ENCODE peak calls at places on chromosomes 6 and 20, in seven cellular contexts. O is stimulated activated CD4-positive, alpha-beta T cell treated with anti-CD3 and anti-CD28 coated beads, Interleukin-1b, Interleukin-23, amount 100 ng/mL, for 1 hour; Y is activated CD4-positive, alpha-beta T cell treated with anti-CD3 and anti-CD28 coated beads, Interleukin-2, amount 50 U/mL, for 1 hour; X is RWPE1; A is right cardiac atrium; V is Karpas-422; H is fibroblast of the conjunctiva. W is an unnamed sample.

GRCh38 chr6:118319890-118320289 is 228.2 kb upstream of the PLN start:
- DNase-seq in O (no peak), V (no peak), Y (no peak), A (no peak), X (no peak), H (no peak), W (no peak)

GRCh38 chr6:81241126-81241525 is 511.4 kb downstream of the TENT5A start:
- DNase-seq in A (no peak), X (no peak), O (no peak), Y (no peak), H (no peak), V (no peak), W (no peak)

GRCh38 chr6:4413073-4413472 is 277.7 kb upstream of the ECI2 start:
- DNase-seq in Y (no peak), H (no peak), X (no peak), O (no peak), A (no peak), V (no peak), W (no peak)

GRCh38 chr6:93447874-93448273 is 28.5 kb upstream of the EPHA7 start:
- DNase-seq in V (no peak), O (no peak), Y (no peak), H (no peak), A (no peak), X (no peak), W (no peak)

GRCh38 chr6:7569082-7569481 is 20.9 kb upstream of the SNRNP48 start:
- DNase-seq in X (no peak), V (no peak), H (no peak), Y (no peak), O (no peak), A (no peak), W (no peak)

GRCh38 chr6:128438311-128438916 is 82.0 kb downstream of the PTPRK start:
- DNase-seq in A (peak), O (no peak), H (no peak), X (no peak), Y (no peak), V (no peak), W (no peak)

GRCh38 chr6:20340056-20340455 is 61.6 kb upstream of the E2F3 start:
- DNase-seq in X (no peak), V (no peak), H (no peak), Y (no peak), A (no peak), O (no peak), W (no peak)

GRCh38 chr20:415820-416322 is 7.8 kb downstream of the RBCK1 start:
- DNase-seq in O (no peak), V (no peak), A (peak), Y (no peak), H (no peak), X (no peak), W (no peak)

GRCh38 chr20:58309607-58310290 is at the start of gene RAB22A:
- DNase-seq in Y (peak), V (peak), H (peak), X (peak), A (peak), O (peak), W (peak)

GRCh38 chr20:55360895-55361294 is 644.4 kb downstream of the CBLN4 start:
- DNase-seq in X (no peak), O (no peak), Y (no peak), H (no peak), A (no peak), V (no peak), W (no peak)

GRCh38 chr6:160767019-160767646 is 65.1 kb downstream of the PLG start:
- DNase-seq in V (peak), O (peak), X (peak), Y (peak), A (peak), H (peak), W (peak)

GRCh38 chr6:85537055-85537494 is 56.6 kb downstream of the SNX14 start:
- DNase-seq in A (no peak), Y (no peak), H (no peak), X (peak), O (no peak), V (peak), W (peak)

GRCh38 chr20:62647521-62648317 is 5.4 kb downstream of the SLCO4A1 start:
- DNase-seq in A (peak), H (peak), X (no peak), O (no peak), Y (no peak), V (no peak), W (no peak)

GRCh38 chr6:71324179-71324791 is 35.7 kb downstream of the OGFRL1 start:
- DNase-seq in A (no peak), V (no peak), O (no peak), X (no peak), Y (no peak), H (no peak), W (no peak)

GRCh38 chr20:20341371-20341770 is 26.5 kb upstream of the INSM1 start:
- DNase-seq in V (no peak), O (no peak), H (no peak), A (no peak), X (no peak), Y (no peak), W (no peak)

GRCh38 chr20:53907968-53908751 is 162.2 kb downstream of the BCAS1 start:
- DNase-seq in X (no peak), H (no peak), Y (no peak), O (no peak), V (no peak), A (no peak), W (no peak)

GRCh38 chr6:137536104-137536773 is 42.0 kb upstream of the OLIG3 start:
- DNase-seq in X (no peak), O (no peak), H (no peak), V (no peak), Y (no peak), A (no peak), W (no peak)

GRCh38 chr20:63698739-63699465 is 2.5 kb downstream of the TNFRSF6B start:
- DNase-seq in H (peak), Y (no peak), O (peak), A (peak), V (no peak), X (peak), W (no peak)

GRCh38 chr6:15444881-15445280 is 199.0 kb downstream of the JARID2 start:
- DNase-seq in Y (no peak), H (no peak), X (no peak), O (no peak), V (no peak), A (no peak), W (peak)

GRCh38 chr6:148818939-148819575 is 72.2 kb downstream of the UST start:
- DNase-seq in X (no peak), O (no peak), V (no peak), A (no peak), H (no peak), Y (no peak), W (no peak)

GRCh38 chr6:3835055-3835731 is 14.0 kb upstream of the FAM50B start:
- DNase-seq in V (no peak), A (peak), O (no peak), H (no peak), X (no peak), Y (no peak), W (peak)

GRCh38 chr6:112038756-112039430 is 15.0 kb upstream of the CCN6 start:
- DNase-seq in Y (no peak), A (no peak), O (no peak), X (no peak), H (no peak), V (no peak), W (no peak)

GRCh38 chr6:157994126-157994795 is 12.6 kb downstream of the SYNJ2 start:
- DNase-seq in Y (no peak), O (no peak), H (no peak), A (no peak), V (no peak), X (no peak), W (peak)

GRCh38 chr6:167350731-167351655 is 26.1 kb downstream of the TTLL2 start:
- DNase-seq in A (peak), O (peak), Y (peak), V (peak), H (peak), X (peak), W (peak)

GRCh38 chr20:64188682-64189529 is 24.7 kb downstream of the MYT1 start:
- DNase-seq in V (no peak), X (peak), A (no peak), Y (no peak), H (no peak), O (no peak), W (peak)

GRCh38 chr20:30487947-30488926 is 769.2 kb upstream of the DEFB115 start:
- DNase-seq in Y (no peak), V (no peak), A (no peak), X (no peak), O (no peak), H (no peak), W (no peak)

GRCh38 chr6:18465410-18466154 is 78.4 kb downstream of the RNF144B start:
- DNase-seq in O (no peak), A (no peak), Y (no peak), X (no peak), V (no peak), H (no peak), W (no peak)

GRCh38 chr6:122676146-122676545 is 65.9 kb downstream of the PKIB start:
- DNase-seq in H (no peak), O (no peak), V (no peak), X (no peak), Y (no peak), A (no peak), W (no peak)

W was measured in SK-MEL-5.